ENCODE peak calls at places on chromosomes 3 and 15, in seven cellular contexts. H is tibial nerve, W is transverse colon, V is A549, A is ovary, D is IMR-90, E is esophagus squamous epithelium. L is an unnamed sample.

GRCh38 chr15:85026304-85027032 is 44.8 kb downstream of the PDE8A start:
- DNase-seq in H (no peak), W (no peak), V (no peak), A (no peak), D (no peak), E (no peak), L (no peak)

GRCh38 chr3:169286992-169287391 is 376.5 kb downstream of the MECOM start:
- DNase-seq in H (no peak), W (no peak), V (no peak), A (no peak), D (no peak), E (no peak), L (no peak)

GRCh38 chr3:62940763-62941632 is 65.8 kb upstream of the CADPS start:
- DNase-seq in H (no peak), W (no peak), V (no peak), A (no peak), D (peak), E (no peak), L (no peak)

GRCh38 chr3:40663296-40663695 is 138.5 kb downstream of the ZNF621 start:
- DNase-seq in H (no peak), W (no peak), V (no peak), A (no peak), D (no peak), E (no peak), L (no peak)

GRCh38 chr15:65970937-65971740 is 101.8 kb downstream of the RAB11A start:
- DNase-seq in H (no peak), W (no peak), V (no peak), A (no peak), D (peak), E (no peak), L (no peak)

GRCh38 chr3:71744738-71745137 is 8.9 kb upstream of the GPR27 start:
- DNase-seq in H (no peak), W (no peak), V (no peak), A (no peak), D (no peak), E (no peak), L (no peak)

GRCh38 chr15:65579762-65580161 is 31.2 kb downstream of the INTS14 start:
- DNase-seq in H (no peak), W (no peak), V (no peak), A (no peak), D (no peak), E (no peak), L (no peak)

GRCh38 chr3:153173758-153174516 is 11.9 kb downstream of the RAP2B start:
- DNase-seq in H (no peak), W (no peak), V (no peak), A (no peak), D (peak), E (no peak), L (no peak)

GRCh38 chr3:136787226-136787793 is 31.6 kb upstream of the SLC35G2 start:
- DNase-seq in H (no peak), W (peak), V (no peak), A (no peak), D (peak), E (no peak), L (peak)

GRCh38 chr3:76345878-76346277 is 560.5 kb upstream of the ZNF717 start:
- DNase-seq in H (no peak), W (no peak), V (no peak), A (no peak), D (no peak), E (no peak), L (no peak)

GRCh38 chr3:124260206-124260915 is 268.4 kb upstream of the ROPN1 start:
- DNase-seq in H (no peak), W (no peak), V (peak), A (peak), D (peak), E (no peak), L (peak)

GRCh38 chr15:44662478-44663409 is 718 bp downstream of the SPG11 start:
- DNase-seq in H (peak), W (peak), V (peak), A (peak), D (peak), E (peak), L (peak)

GRCh38 chr3:159892171-159892791 is 96.4 kb upstream of the IL12A start:
- DNase-seq in H (no peak), W (no peak), V (no peak), A (no peak), D (no peak), E (no peak), L (no peak)

GRCh38 chr3:152428577-152428976 is 159.8 kb downstream of the MBNL1 start:
- DNase-seq in H (no peak), W (no peak), V (no peak), A (no peak), D (no peak), E (no peak), L (no peak)

GRCh38 chr3:46276497-46277099 is 34.3 kb downstream of the CCR3 start:
- DNase-seq in H (no peak), W (peak), V (peak), A (peak), D (no peak), E (no peak), L (peak)

GRCh38 chr3:61858054-61858453 is 296.7 kb downstream of the PTPRG start:
- DNase-seq in H (no peak), W (no peak), V (no peak), A (no peak), D (peak), E (no peak), L (peak)

GRCh38 chr15:95371664-95372063 is 958.8 kb upstream of the NR2F2 start:
- DNase-seq in H (no peak), W (no peak), V (no peak), A (no peak), D (peak), E (no peak), L (no peak)

GRCh38 chr3:35505181-35505580 is 134.1 kb upstream of the ARPP21 start:
- DNase-seq in H (no peak), W (no peak), V (no peak), A (no peak), D (no peak), E (no peak), L (no peak)

GRCh38 chr15:28873585-28874139 is 12.1 kb upstream of the APBA2 start:
- DNase-seq in H (no peak), W (no peak), V (no peak), A (no peak), D (no peak), E (no peak), L (no peak)

GRCh38 chr3:111768571-111769100 is 90.4 kb upstream of the PHLDB2 start:
- DNase-seq in H (no peak), W (no peak), V (peak), A (no peak), D (peak), E (no peak), L (no peak)

GRCh38 chr3:172226831-172227230 is 187.5 kb downstream of the FNDC3B start:
- DNase-seq in H (no peak), W (no peak), V (no peak), A (no peak), D (no peak), E (no peak), L (no peak)

GRCh38 chr15:91904942-91905341 is 51.4 kb downstream of the SLCO3A1 start:
- DNase-seq in H (no peak), W (no peak), V (no peak), A (no peak), D (no peak), E (no peak), L (no peak)

GRCh38 chr3:46668591-46668990 is 24.9 kb downstream of the ALS2CL start:
- DNase-seq in H (no peak), W (peak), V (no peak), A (no peak), D (no peak), E (no peak), L (no peak)

GRCh38 chr3:127568604-127569003 is 21.9 kb downstream of the TPRA1 start:
- DNase-seq in H (no peak), W (no peak), V (no peak), A (no peak), D (no peak), E (no peak), L (no peak)

DNA sequence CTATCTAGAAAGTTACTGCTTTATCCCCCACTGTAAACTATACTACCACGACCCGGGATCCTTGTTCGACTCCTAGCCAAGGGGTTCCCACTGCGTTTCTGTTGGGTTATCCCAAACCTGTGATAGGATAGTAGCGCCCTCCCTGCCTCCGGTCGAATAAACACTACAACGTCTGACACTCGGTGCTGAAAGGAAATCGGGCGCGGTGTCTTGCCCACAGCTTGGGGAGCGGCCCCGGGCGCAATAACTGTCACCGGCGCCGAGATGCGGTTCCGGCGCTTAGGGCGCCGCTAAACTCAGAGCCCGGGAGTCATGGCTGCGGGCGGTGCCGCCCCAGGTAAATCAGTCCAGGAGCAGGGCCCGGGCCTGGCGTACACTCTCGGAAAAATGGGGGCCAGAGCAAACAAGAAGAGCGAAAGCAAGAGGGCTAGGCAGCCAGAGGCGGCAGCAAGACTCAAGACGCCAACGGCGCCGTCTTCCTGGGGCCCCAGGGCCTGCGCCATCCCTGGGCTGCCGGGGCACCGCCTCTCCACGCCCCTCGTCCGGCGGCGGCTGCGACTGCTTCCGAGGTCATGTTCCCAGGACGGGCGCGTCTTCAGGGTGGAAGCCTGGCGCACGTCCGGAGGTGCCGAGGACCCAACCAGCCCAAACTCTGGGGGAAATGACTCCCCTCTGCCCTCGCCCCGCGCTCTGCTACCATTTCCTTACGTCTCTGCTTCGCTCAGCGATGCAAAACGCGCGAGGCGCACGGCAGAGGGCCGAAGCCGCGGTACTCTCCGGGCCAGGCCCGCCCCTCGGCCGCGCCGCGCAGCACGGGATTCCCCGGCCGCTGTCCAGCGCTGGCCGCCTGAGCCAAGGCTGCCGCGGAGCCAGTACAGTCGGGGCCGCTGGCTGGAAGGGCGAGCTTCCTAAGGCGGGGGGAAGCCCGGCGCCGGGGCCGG is at the start of gene DUT:
- DNase-seq in H (peak), W (peak), V (peak), A (peak), D (peak), E (peak), L (peak)
- TF ChIP-seq POLR2A in H (peak), W (peak), V (peak), A (peak), D (peak), E (no peak), L (peak)

GRCh38 chr3:150451329-150452084 is 43.4 kb downstream of the TSC22D2 start:
- DNase-seq in H (no peak), W (no peak), V (no peak), A (no peak), D (no peak), E (no peak), L (peak)
- TF ChIP-seq POLR2A in H (no peak), W (no peak), V (no peak), A (no peak), D (no peak), E (no peak), L (no peak)

GRCh38 chr3:149969110-149969944 is 1.4 kb downstream of the PFN2 start:
- DNase-seq in H (peak), W (peak), V (peak), A (peak), D (peak), E (no peak), L (no peak)

GRCh38 chr3:149969945-149970715 is 565 bp downstream of the PFN2 start:
- DNase-seq in H (peak), W (peak), V (peak), A (peak), D (peak), E (peak), L (no peak)

GRCh38 chr3:149971403-149972075 is 844 bp upstream of the PFN2 start:
- DNase-seq in H (peak), W (peak), V (peak), A (peak), D (peak), E (no peak), L (peak)

GRCh38 chr3:149968216-149968615 is 2.5 kb downstream of the PFN2 start:
- DNase-seq in H (no peak), W (no peak), V (no peak), A (no peak), D (peak), E (no peak), L (no peak)

GRCh38 chr3:149970716-149971402 is at the start of gene PFN2:
- DNase-seq in H (peak), W (peak), V (peak), A (peak), D (peak), E (no peak), L (peak)
- TF ChIP-seq POLR2A in H (peak), W (peak), V (peak), A (peak), D (peak), E (no peak), L (no peak)

DNA sequence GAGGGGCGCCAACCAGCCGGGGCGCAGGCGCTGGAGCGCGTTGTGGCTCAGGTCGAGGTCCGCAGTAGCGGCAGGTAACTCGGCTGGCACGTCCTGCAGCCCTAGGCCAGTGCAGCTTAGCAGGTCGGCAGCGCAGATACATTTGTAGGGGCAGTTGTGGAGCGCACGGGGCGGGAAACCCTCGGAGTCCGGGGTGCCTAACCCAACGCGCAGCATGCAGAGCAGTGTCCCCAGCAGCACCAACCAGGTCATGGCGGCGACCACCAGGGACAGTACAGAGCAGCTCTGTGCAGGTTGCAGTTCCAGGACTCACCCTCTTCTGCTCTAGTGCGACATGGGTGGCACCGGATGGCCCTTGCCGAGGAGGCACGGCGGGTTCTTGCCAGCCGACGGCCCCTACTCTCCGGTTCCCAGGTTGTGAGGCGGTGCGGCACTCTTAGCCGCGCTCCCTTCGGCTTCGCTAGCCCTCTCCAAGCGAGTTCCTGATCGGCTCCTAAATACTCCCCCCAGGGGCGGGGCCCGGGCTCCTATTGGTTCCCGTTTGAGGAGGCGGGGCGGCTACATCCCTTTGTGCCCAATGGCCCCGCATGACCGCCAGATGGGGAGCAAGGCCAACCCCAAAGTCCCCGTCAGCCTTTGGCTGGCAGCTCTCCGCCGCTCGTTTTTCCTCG is at the start of gene AMIGO3:
- DNase-seq in H (peak), W (peak), V (peak), A (peak), D (peak), E (peak), L (peak)
- TF ChIP-seq POLR2A in H (peak), W (peak), V (peak), A (peak), D (peak), E (peak), L (no peak)

GRCh38 chr3:128746881-128747280 is 20.9 kb downstream of the RAB7A start:
- DNase-seq in H (no peak), W (no peak), V (no peak), A (no peak), D (no peak), E (no peak), L (no peak)

GRCh38 chr3:128753715-128754114 is 27.7 kb downstream of the RAB7A start:
- DNase-seq in H (no peak), W (no peak), V (no peak), A (no peak), D (no peak), E (no peak), L (no peak)

GRCh38 chr3:128745742-128746141 is 19.8 kb downstream of the RAB7A start:
- DNase-seq in H (no peak), W (no peak), V (no peak), A (no peak), D (no peak), E (no peak), L (no peak)

GRCh38 chr3:128749035-128749434 is 23.1 kb downstream of the RAB7A start:
- DNase-seq in H (no peak), W (no peak), V (no peak), A (no peak), D (no peak), E (no peak), L (no peak)

DNA sequence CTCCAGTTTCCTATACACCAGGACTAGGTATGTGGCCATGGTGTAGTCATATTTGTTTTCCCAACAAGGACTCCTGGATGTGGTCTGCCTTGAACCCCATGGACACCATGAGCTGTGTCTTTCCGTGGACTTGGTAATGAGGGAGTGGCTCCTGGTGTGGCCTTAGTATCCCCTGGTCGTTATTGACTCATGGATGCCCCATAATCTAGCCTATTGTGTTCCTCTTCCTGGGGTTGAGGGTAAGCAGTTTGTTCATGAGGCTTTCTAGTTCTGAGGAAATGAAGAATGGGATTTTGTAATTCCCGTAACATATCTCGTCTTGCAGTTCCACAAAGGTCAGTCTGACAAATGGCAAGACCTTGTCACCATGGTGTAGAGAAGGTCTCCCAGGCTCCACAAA is 22.5 kb downstream of the RAB7A start:
- DNase-seq in H (no peak), W (no peak), V (no peak), A (no peak), D (no peak), E (no peak), L (no peak)
- TF ChIP-seq POLR2A in H (no peak), W (no peak), V (no peak), A (no peak), D (no peak), E (no peak), L (no peak)

GRCh38 chr3:23201154-23201838 is 1.8 kb upstream of the UBE2E2 start:
- DNase-seq in H (no peak), W (no peak), V (no peak), A (no peak), D (no peak), E (no peak), L (no peak)

GRCh38 chr3:23202203-23202920 is 765 bp upstream of the UBE2E2 start:
- DNase-seq in H (peak), W (no peak), V (no peak), A (no peak), D (peak), E (no peak), L (peak)

GRCh38 chr3:23203651-23204111 is 554 bp downstream of the UBE2E2 start:
- DNase-seq in H (no peak), W (peak), V (peak), A (no peak), D (peak), E (no peak), L (peak)

GRCh38 chr3:23206371-23206770 is 3.2 kb downstream of the UBE2E2 start:
- DNase-seq in H (no peak), W (no peak), V (no peak), A (no peak), D (no peak), E (no peak), L (no peak)

DNA sequence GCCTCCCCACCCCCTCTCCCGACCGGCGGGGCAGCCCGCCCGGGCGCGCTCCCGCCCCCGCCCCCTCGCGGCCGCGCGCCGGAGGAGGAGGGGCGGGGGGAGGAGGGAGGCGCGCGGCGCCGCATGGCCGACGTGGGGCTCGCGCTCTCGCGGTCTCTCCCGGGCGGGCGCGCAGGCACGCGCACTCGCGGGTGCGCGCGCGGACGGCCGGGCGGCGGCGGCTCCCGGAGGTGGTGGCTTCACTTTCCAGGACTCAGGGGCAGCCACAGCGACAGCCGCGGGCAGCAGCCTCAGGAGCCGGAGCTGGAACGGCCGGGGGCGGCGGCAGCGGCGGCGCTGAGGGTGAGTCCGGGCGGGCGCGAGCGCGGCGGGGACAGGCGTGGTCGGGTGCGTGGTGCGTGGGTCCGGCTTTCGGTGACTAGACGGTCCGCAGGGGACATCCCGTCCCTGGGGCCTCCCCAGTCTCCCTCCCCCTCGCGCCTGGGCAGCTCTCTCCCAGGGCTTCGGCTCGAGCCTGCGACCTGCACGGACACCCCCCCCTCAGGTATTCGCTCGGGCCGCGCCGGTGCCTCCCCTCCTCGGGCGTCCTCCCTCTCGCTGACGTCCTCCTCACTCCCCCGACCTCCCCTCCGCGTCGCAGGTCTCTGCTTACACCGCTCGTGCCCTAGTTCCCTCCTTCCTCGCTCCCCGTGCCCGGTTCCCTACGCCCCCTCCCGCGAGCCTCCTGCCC is at the start of gene UBE2E2:
- DNase-seq in H (peak), W (peak), V (peak), A (peak), D (peak), E (no peak), L (peak)
- TF ChIP-seq POLR2A in H (peak), W (peak), V (peak), A (peak), D (peak), E (no peak), L (peak)

GRCh38 chr15:41258706-41259471 is 27.8 kb downstream of the CHP1 start:
- DNase-seq in H (no peak), W (peak), V (no peak), A (no peak), D (peak), E (no peak), L (peak)
- TF ChIP-seq POLR2A in H (no peak), W (peak), V (no peak), A (no peak), D (no peak), E (no peak), L (no peak)